ENCODE peak calls at places on chromosome X, in ten cellular contexts. K is activated B cell treated with CpG ODN at 0.5 μM for 24 hours; B is heart right ventricle; X is GM13976; R is progenitor cell of endocrine pancreas; W is suprapubic skin; C is RWPE1; A is activated CD8-positive, alpha-beta T cell treated with anti-CD3 and anti-CD28 coated beads for 36 hours; G is IMR-90; O is CD4-positive, alpha-beta T cell. H is an unnamed sample.

GRCh38 chrX:13140007-13140406 is 95.6 kb upstream of the FAM9C start:
- DNase-seq in K (no peak), B (no peak), X (no peak), R (no peak), W (no peak), C (no peak), A (no peak), G (no peak), O (no peak), H (no peak)

GRCh38 chrX:135434258-135435138 is 12.8 kb downstream of the SMIM10L2A start:
- DNase-seq in K (no peak), B (no peak), X (no peak), R (no peak), W (no peak), C (no peak), A (no peak), G (no peak), O (no peak), H (no peak)

GRCh38 chrX:71492086-71493065 is 40.5 kb upstream of the OGT start:
- DNase-seq in K (no peak), B (peak; percentile 53), X (peak; percentile 60), R (no peak), W (peak; percentile 71), C (peak; percentile 7), A (peak; percentile 66), G (peak; percentile 26), O (peak; percentile 26), H (no peak)

GRCh38 chrX:134236690-134237362 is at the start of gene CCDC160:
- DNase-seq in K (peak; percentile 14), B (peak; percentile 54), X (peak; percentile 35), R (peak; percentile 64), W (no peak), C (peak; percentile 4), A (peak; percentile 19), G (no peak), O (no peak), H (peak; percentile 78)

GRCh38 chrX:70292788-70293187 is 2.9 kb downstream of the KIF4A start:
- DNase-seq in K (no peak), B (no peak), X (no peak), R (no peak), W (no peak), C (no peak), A (no peak), G (no peak), O (no peak), H (no peak)

GRCh38 chrX:135477576-135477975 is 42.9 kb upstream of the INTS6L start:
- DNase-seq in K (no peak), B (peak; percentile 49), X (no peak), R (peak; percentile 23), W (no peak), C (peak; percentile 37), A (peak; percentile 59), G (peak; percentile 49), O (peak; percentile 24), H (no peak)

GRCh38 chrX:149849787-149850186 is 31.2 kb upstream of the MAGEA8 start:
- DNase-seq in K (no peak), B (no peak), X (no peak), R (no peak), W (no peak), C (no peak), A (no peak), G (no peak), O (no peak), H (no peak)

GRCh38 chrX:30748337-30748960 is 95.2 kb downstream of the GK start:
- DNase-seq in K (no peak), B (no peak), X (no peak), R (no peak), W (no peak), C (no peak), A (no peak), G (no peak), O (no peak), H (no peak)

GRCh38 chrX:10176121-10177003 is 19.6 kb downstream of the CLCN4 start:
- DNase-seq in K (no peak), B (no peak), X (no peak), R (no peak), W (no peak), C (no peak), A (no peak), G (no peak), O (no peak), H (no peak)

GRCh38 chrX:154074199-154074598 is 23.3 kb downstream of the MECP2 start:
- DNase-seq in K (no peak), B (no peak), X (no peak), R (no peak), W (no peak), C (peak; percentile 55), A (no peak), G (peak; percentile 73), O (no peak), H (no peak)

GRCh38 chrX:9352683-9353430 is 112.0 kb upstream of the TBL1X start:
- DNase-seq in K (no peak), B (no peak), X (peak; percentile 55), R (no peak), W (no peak), C (no peak), A (peak; percentile 78), G (peak; percentile 75), O (no peak), H (no peak)

GRCh38 chrX:130144509-130144908 is 21.1 kb downstream of the AIFM1 start:
- DNase-seq in K (no peak), B (no peak), X (no peak), R (no peak), W (no peak), C (no peak), A (no peak), G (peak; percentile 78), O (no peak), H (no peak)

GRCh38 chrX:57871463-57871862 is 38.8 kb downstream of the ZXDA start:
- DNase-seq in K (no peak), B (no peak), X (no peak), R (no peak), W (no peak), C (no peak), A (no peak), G (no peak), O (no peak), H (no peak)
- TF ChIP-seq CTCF in K (no peak), B (no peak), X (no peak), R (no peak), W (no peak), C (no peak), A (no peak), G (no peak), O (no peak), H (no peak)

DNA sequence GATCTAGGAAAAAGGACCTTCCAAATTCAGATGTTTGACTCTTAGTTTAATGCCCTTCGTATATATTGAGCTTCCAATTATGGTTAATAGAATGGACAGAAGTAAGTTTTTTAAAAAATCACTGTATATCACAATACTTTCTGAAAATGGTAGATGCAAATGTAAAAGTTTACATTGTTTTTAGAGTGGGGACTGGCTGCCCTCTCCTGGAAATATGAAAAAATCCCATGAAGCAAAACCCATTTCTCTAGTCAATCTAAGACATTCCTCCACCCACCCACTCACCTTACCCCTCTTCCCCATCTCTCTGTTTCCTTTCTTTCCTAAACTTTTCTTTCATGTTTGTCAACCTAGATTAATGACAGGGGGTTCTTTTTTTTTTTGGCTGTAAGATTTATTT is 134.5 kb downstream of the ARHGAP6 start:
- DNase-seq in K (no peak), B (no peak), X (no peak), R (no peak), W (no peak), C (no peak), A (no peak), G (peak; percentile 22), O (no peak), H (no peak)
- TF ChIP-seq CTCF in K (no peak), B (no peak), X (no peak), R (peak; percentile 38), W (no peak), C (peak; percentile 30), A (no peak), G (peak; percentile 53), O (no peak), H (peak; percentile 50)

GRCh38 chrX:15929231-15929630 is 74.6 kb upstream of the AP1S2 start:
- DNase-seq in K (no peak), B (no peak), X (no peak), R (no peak), W (no peak), C (no peak), A (no peak), G (no peak), O (no peak), H (no peak)

GRCh38 chrX:15931362-15931761 is 76.7 kb upstream of the AP1S2 start:
- DNase-seq in K (no peak), B (no peak), X (no peak), R (no peak), W (no peak), C (no peak), A (no peak), G (no peak), O (no peak), H (no peak)

GRCh38 chrX:15926622-15927021 is 72.0 kb upstream of the AP1S2 start:
- DNase-seq in K (no peak), B (no peak), X (no peak), R (no peak), W (no peak), C (no peak), A (no peak), G (no peak), O (no peak), H (no peak)

DNA sequence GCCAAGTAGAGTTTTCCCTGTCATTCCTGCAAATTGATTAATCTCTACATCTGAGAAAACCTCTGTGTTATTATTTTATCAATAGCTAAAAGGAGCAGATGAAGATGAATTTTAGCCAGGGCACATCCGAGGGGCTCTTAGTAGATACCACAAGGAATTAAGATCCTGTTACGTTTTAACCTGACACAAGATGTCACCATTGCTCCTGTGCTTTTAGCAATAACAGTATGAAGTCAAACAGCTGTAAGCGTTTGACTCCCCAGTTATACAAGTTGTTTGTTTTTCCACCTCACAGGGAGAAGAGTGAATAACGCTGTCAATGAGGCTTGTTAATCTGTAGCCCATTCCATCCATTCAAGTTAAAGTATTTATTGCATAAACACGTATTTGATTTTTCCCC is 76.0 kb upstream of the AP1S2 start:
- DNase-seq in K (no peak), B (no peak), X (peak; percentile 16), R (no peak), W (no peak), C (peak; percentile 18), A (no peak), G (peak; percentile 66), O (no peak), H (no peak)
- TF ChIP-seq CTCF in K (no peak), B (no peak), X (no peak), R (peak; percentile 34), W (no peak), C (no peak), A (no peak), G (peak; percentile 42), O (no peak), H (peak; percentile 61)

GRCh38 chrX:38129366-38129765 is 91.3 kb downstream of the SRPX start:
- DNase-seq in K (no peak), B (no peak), X (no peak), R (no peak), W (no peak), C (no peak), A (no peak), G (no peak), O (no peak), H (no peak)

GRCh38 chrX:38127961-38128360 is 92.7 kb downstream of the SRPX start:
- DNase-seq in K (no peak), B (no peak), X (no peak), R (no peak), W (no peak), C (no peak), A (no peak), G (no peak), O (no peak), H (no peak)

GRCh38 chrX:38124000-38124399 is 96.7 kb downstream of the SRPX start:
- DNase-seq in K (no peak), B (no peak), X (no peak), R (no peak), W (no peak), C (no peak), A (no peak), G (no peak), O (no peak), H (no peak)

GRCh38 chrX:38126179-38126578 is 94.5 kb downstream of the SRPX start:
- DNase-seq in K (no peak), B (no peak), X (no peak), R (no peak), W (no peak), C (no peak), A (no peak), G (no peak), O (no peak), H (no peak)
- TF ChIP-seq CTCF in K (no peak), B (no peak), X (no peak), R (no peak), W (no peak), C (no peak), A (no peak), G (no peak), O (no peak), H (no peak)

H was measured in type B pancreatic cell.